ENCODE peak calls at places on chromosomes 6 and 20, in four cellular contexts. V is neuronal stem cell; I is dorsolateral prefrontal cortex; N is CD4-positive, alpha-beta memory T cell. G is an unnamed sample.

GRCh38 chr6:142223938-142224337 is 76.9 kb downstream of the VTA1 start:
- DNase-seq in V (no peak), I (no peak), N (no peak), G (no peak)

GRCh38 chr20:792248-792647 is 23.9 kb upstream of the SLC52A3 start:
- DNase-seq in V (no peak), I (no peak), N (no peak), G (no peak)

GRCh38 chr6:64489760-64490159 is 854.2 kb downstream of the PHF3 start:
- DNase-seq in V (no peak), N (no peak), I (no peak), G (no peak)

GRCh38 chr6:33279971-33280511 is 3.1 kb downstream of the B3GALT4 start:
- DNase-seq in N (no peak), V (no peak), I (no peak), G (no peak)

GRCh38 chr6:125867483-125867935 is 76.7 kb downstream of the NCOA7 start:
- DNase-seq in I (no peak), N (no peak), V (no peak), G (no peak)

GRCh38 chr6:147055821-147056392 is 148.3 kb upstream of the STXBP5 start:
- DNase-seq in V (no peak), I (no peak), N (no peak), G (no peak)

GRCh38 chr6:42407379-42407778 is 44.3 kb downstream of the TRERF1 start:
- DNase-seq in V (no peak), I (no peak), N (no peak), G (no peak)

GRCh38 chr20:50575869-50576720 is 65.9 kb downstream of the PTPN1 start:
- DNase-seq in N (peak; percentile 57), I (peak; percentile 54), V (peak; percentile 24), G (no peak)

GRCh38 chr6:27280540-27281000 is 31.5 kb downstream of the POM121L2 start:
- DNase-seq in N (no peak), V (no peak), I (no peak), G (no peak)

GRCh38 chr6:41228616-41229015 is 467 bp downstream of the TREML4 start:
- DNase-seq in V (no peak), N (no peak), I (no peak), G (no peak)

GRCh38 chr6:159935633-159936032 is 33.2 kb upstream of the IGF2R start:
- DNase-seq in V (no peak), I (no peak), N (no peak), G (no peak)

GRCh38 chr20:24990810-24991252 is 1.7 kb downstream of the APMAP start:
- DNase-seq in V (no peak), N (no peak), I (no peak), G (no peak)

GRCh38 chr6:138001750-138002349 is 105.4 kb downstream of the PERP start:
- DNase-seq in V (peak; percentile 37), N (peak; percentile 59), I (no peak), G (peak; percentile 35)

GRCh38 chr6:99746261-99746895 is 139.7 kb downstream of the PRDM13 start:
- DNase-seq in N (peak; percentile 63), I (no peak), V (peak; percentile 66), G (peak; percentile 27)

GRCh38 chr6:169778646-169779045 is 27.2 kb downstream of the ERMARD start:
- DNase-seq in V (no peak), I (no peak), N (no peak), G (no peak)
- H3K27ac ChIP-seq in V (no peak overlapping the region), I (no peak overlapping the region), N (no peak overlapping the region), G (no peak overlapping the region)

DNA sequence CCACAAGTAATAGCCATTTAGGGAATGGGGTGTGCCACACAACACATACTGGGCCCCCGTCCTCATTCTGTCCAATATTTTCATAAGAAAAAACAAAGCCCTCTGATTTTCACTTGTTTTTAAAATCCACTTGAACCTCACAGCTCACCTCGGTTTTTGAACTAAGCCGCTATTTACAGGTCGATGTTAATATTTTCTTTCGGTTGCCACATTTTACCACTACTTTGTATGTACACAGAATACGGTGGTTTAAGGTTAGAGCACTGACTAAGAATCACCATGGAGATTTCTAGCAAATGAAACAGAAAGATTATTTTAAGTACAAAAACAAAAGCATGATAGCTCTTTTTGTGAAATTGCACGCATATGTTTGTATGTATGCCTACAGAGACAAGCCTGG is 143.8 kb downstream of the UST start:
- DNase-seq in I (no peak), N (no peak), V (no peak), G (no peak)
- H3K27ac ChIP-seq in I (no peak overlapping the region), N (no peak overlapping the region), V (no peak overlapping the region), G (no peak overlapping the region)

GRCh38 chr20:64038252-64038578 is 2.2 kb downstream of the C20orf204 start:
- DNase-seq in N (no peak), V (no peak), I (no peak), G (no peak)
- H3K27ac ChIP-seq in N (peak overlapping the region; percentile 35), V (no peak overlapping the region), I (no peak overlapping the region), G (no peak overlapping the region)

GRCh38 chr6:35723587-35723986 is 13.2 kb upstream of the ARMC12 start:
- DNase-seq in I (no peak), V (no peak), N (no peak), G (no peak)
- H3K27ac ChIP-seq in I (peak overlapping the region; percentile 100), V (no peak overlapping the region), N (no peak overlapping the region), G (no peak overlapping the region)

GRCh38 chr6:11968241-11968806 is 43.8 kb upstream of the HIVEP1 start:
- DNase-seq in N (no peak), I (no peak), V (no peak), G (no peak)
- H3K27ac ChIP-seq in N (no peak overlapping the region), I (no peak overlapping the region), V (no peak overlapping the region), G (no peak overlapping the region)

GRCh38 chr20:58751956-58752355 is 59.4 kb downstream of the NPEPL1 start:
- DNase-seq in V (no peak), I (no peak), N (no peak), G (no peak)

GRCh38 chr20:58753267-58753928 is 60.8 kb downstream of the NPEPL1 start:
- DNase-seq in I (no peak), V (no peak), N (no peak), G (peak; percentile 54)

GRCh38 chr20:58753929-58754551 is 61.4 kb downstream of the NPEPL1 start:
- DNase-seq in V (no peak), I (no peak), N (no peak), G (no peak)

GRCh38 chr20:58754584-58754983 is 62.0 kb downstream of the NPEPL1 start:
- DNase-seq in I (no peak), V (no peak), N (no peak), G (no peak)

DNA sequence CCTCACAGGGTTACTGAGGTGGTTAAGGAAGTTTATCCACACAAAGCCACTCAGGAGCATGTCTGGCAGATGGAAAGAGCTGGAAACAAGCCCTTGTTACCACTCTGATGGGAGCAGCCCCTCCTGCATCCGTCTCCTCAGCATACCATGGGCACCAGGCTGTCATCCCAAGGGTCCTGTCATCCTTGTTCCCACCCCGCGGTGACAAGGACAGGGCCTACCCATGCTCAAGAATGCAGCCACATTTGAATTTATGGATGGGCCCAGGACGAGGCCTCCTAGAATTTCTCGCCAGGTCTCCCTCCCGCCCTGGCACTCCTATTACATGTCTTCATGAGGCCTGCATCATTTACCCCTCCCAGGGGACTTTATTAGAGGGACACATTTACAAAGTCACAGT is 60.0 kb downstream of the NPEPL1 start:
- DNase-seq in I (no peak), V (no peak), N (no peak), G (no peak)
- H3K27ac ChIP-seq in I (no peak overlapping the region), V (no peak overlapping the region), N (no peak overlapping the region), G (no peak overlapping the region)

GRCh38 chr20:41553142-41553879 is 64.9 kb downstream of the CHD6 start:
- DNase-seq in N (no peak), V (no peak), I (no peak), G (no peak)
- H3K27ac ChIP-seq in N (no peak overlapping the region), V (no peak overlapping the region), I (no peak overlapping the region), G (no peak overlapping the region)